ENCODE peak calls at places on chromosomes 4 and X, in four cellular contexts. One of them, this sample, is unnamed.

GRCh38 chr4:21885241-21885640 is 63.3 kb downstream of the KCNIP4 start:
- DNase-seq in fibroblast of lung: peak
- DNase-seq in astrocyte of the spinal cord: peak
- DNase-seq in MM.1S: no peak
- DNase-seq in this sample: no peak

GRCh38 chrX:40755291-40756249 is 20.2 kb upstream of the MED14 start:
- DNase-seq in fibroblast of lung: peak
- DNase-seq in astrocyte of the spinal cord: no peak
- DNase-seq in MM.1S: no peak
- DNase-seq in this sample: no peak

GRCh38 chrX:21881881-21882574 is 26.2 kb downstream of the YY2 start:
- DNase-seq in fibroblast of lung: no peak
- DNase-seq in astrocyte of the spinal cord: no peak
- DNase-seq in MM.1S: no peak
- DNase-seq in this sample: no peak

GRCh38 chr4:156946508-156947197 is 24.9 kb downstream of the PDGFC start:
- DNase-seq in fibroblast of lung: peak
- DNase-seq in astrocyte of the spinal cord: peak
- DNase-seq in MM.1S: no peak
- DNase-seq in this sample: peak

GRCh38 chr4:173516621-173517612 is 13.1 kb downstream of the HAND2 start:
- DNase-seq in fibroblast of lung: no peak
- DNase-seq in astrocyte of the spinal cord: no peak
- DNase-seq in MM.1S: no peak
- DNase-seq in this sample: no peak

GRCh38 chr4:105632599-105632998 is 75.9 kb downstream of the INTS12 start:
- DNase-seq in fibroblast of lung: no peak
- DNase-seq in astrocyte of the spinal cord: no peak
- DNase-seq in MM.1S: peak
- DNase-seq in this sample: no peak

GRCh38 chr4:183729069-183729406 is 69.9 kb downstream of the TRAPPC11 start:
- DNase-seq in fibroblast of lung: no peak
- DNase-seq in astrocyte of the spinal cord: no peak
- DNase-seq in MM.1S: no peak
- DNase-seq in this sample: no peak

GRCh38 chr4:130073145-130073790 is 977.3 kb downstream of the C4orf33 start:
- DNase-seq in fibroblast of lung: no peak
- DNase-seq in astrocyte of the spinal cord: no peak
- DNase-seq in MM.1S: no peak
- DNase-seq in this sample: no peak

GRCh38 chr4:20431422-20432014 is 179.8 kb downstream of the SLIT2 start:
- DNase-seq in fibroblast of lung: peak
- DNase-seq in astrocyte of the spinal cord: peak
- DNase-seq in MM.1S: no peak
- DNase-seq in this sample: no peak

GRCh38 chr4:15034071-15034764 is 31.9 kb downstream of the CPEB2 start:
- DNase-seq in fibroblast of lung: peak
- DNase-seq in astrocyte of the spinal cord: no peak
- DNase-seq in MM.1S: no peak
- DNase-seq in this sample: peak

GRCh38 chr4:72352746-72353145 is 216.3 kb downstream of the ADAMTS3 start:
- DNase-seq in fibroblast of lung: no peak
- DNase-seq in astrocyte of the spinal cord: no peak
- DNase-seq in MM.1S: no peak
- DNase-seq in this sample: no peak

GRCh38 chrX:41086627-41086932 is 1.3 kb downstream of the USP9X start:
- DNase-seq in fibroblast of lung: no peak
- DNase-seq in astrocyte of the spinal cord: no peak
- DNase-seq in MM.1S: peak
- DNase-seq in this sample: no peak

GRCh38 chr4:3436798-3437581 is 4.8 kb upstream of the HGFAC start:
- DNase-seq in fibroblast of lung: peak
- DNase-seq in astrocyte of the spinal cord: peak
- DNase-seq in MM.1S: no peak
- DNase-seq in this sample: peak

GRCh38 chrX:120452131-120452530 is 17.0 kb downstream of the LAMP2 start:
- DNase-seq in fibroblast of lung: peak
- DNase-seq in astrocyte of the spinal cord: peak
- DNase-seq in MM.1S: no peak
- DNase-seq in this sample: no peak

GRCh38 chrX:38800981-38801845 is at the start of gene MID1IP1:
- DNase-seq in fibroblast of lung: peak
- DNase-seq in astrocyte of the spinal cord: peak
- DNase-seq in MM.1S: peak
- DNase-seq in this sample: peak

GRCh38 chrX:154991039-154991438 is 31.5 kb downstream of the F8 start:
- DNase-seq in fibroblast of lung: no peak
- DNase-seq in astrocyte of the spinal cord: no peak
- DNase-seq in MM.1S: no peak
- DNase-seq in this sample: no peak

GRCh38 chr4:116070283-116070682 is 956.9 kb upstream of the NDST4 start:
- DNase-seq in fibroblast of lung: peak
- DNase-seq in astrocyte of the spinal cord: peak
- DNase-seq in MM.1S: no peak
- DNase-seq in this sample: no peak

GRCh38 chr4:3470244-3471097 is 7.4 kb downstream of the DOK7 start:
- DNase-seq in fibroblast of lung: peak
- DNase-seq in astrocyte of the spinal cord: peak
- DNase-seq in MM.1S: no peak
- DNase-seq in this sample: peak

GRCh38 chr4:186942745-186943606 is 219.3 kb upstream of the FAT1 start:
- DNase-seq in fibroblast of lung: peak
- DNase-seq in astrocyte of the spinal cord: peak
- DNase-seq in MM.1S: no peak
- DNase-seq in this sample: no peak

GRCh38 chr4:81454498-81454897 is 17.2 kb downstream of the RASGEF1B start:
- DNase-seq in fibroblast of lung: peak
- DNase-seq in astrocyte of the spinal cord: no peak
- DNase-seq in MM.1S: no peak
- DNase-seq in this sample: no peak

GRCh38 chr4:79253168-79253567 is 72.7 kb downstream of the NAA11 start:
- DNase-seq in fibroblast of lung: no peak
- DNase-seq in astrocyte of the spinal cord: no peak
- DNase-seq in MM.1S: no peak
- DNase-seq in this sample: no peak
- TF ChIP-seq CTCF in fibroblast of lung: no peak
- TF ChIP-seq CTCF in astrocyte of the spinal cord: no peak
- TF ChIP-seq CTCF in MM.1S: no peak
- TF ChIP-seq CTCF in this sample: no peak

GRCh38 chr4:7434141-7434765 is 477 bp downstream of the PSAPL1 start:
- DNase-seq in fibroblast of lung: no peak
- DNase-seq in astrocyte of the spinal cord: no peak
- DNase-seq in MM.1S: no peak
- DNase-seq in this sample: no peak

GRCh38 chr4:7433376-7434140 is 1.2 kb downstream of the PSAPL1 start:
- DNase-seq in fibroblast of lung: no peak
- DNase-seq in astrocyte of the spinal cord: no peak
- DNase-seq in MM.1S: no peak
- DNase-seq in this sample: no peak

GRCh38 chr4:7434766-7435150 is at the start of gene PSAPL1:
- DNase-seq in fibroblast of lung: peak
- DNase-seq in astrocyte of the spinal cord: no peak
- DNase-seq in MM.1S: no peak
- DNase-seq in this sample: peak

GRCh38 chr4:7436256-7436655 is 1.5 kb upstream of the PSAPL1 start:
- DNase-seq in fibroblast of lung: no peak
- DNase-seq in astrocyte of the spinal cord: no peak
- DNase-seq in MM.1S: no peak
- DNase-seq in this sample: no peak

GRCh38 chr4:7435411-7436095 is 823 bp upstream of the PSAPL1 start:
- DNase-seq in fibroblast of lung: peak
- DNase-seq in astrocyte of the spinal cord: no peak
- DNase-seq in MM.1S: no peak
- DNase-seq in this sample: no peak
- H3K4me3 ChIP-seq in fibroblast of lung: no peak
- H3K4me3 ChIP-seq in astrocyte of the spinal cord: no peak
- H3K4me3 ChIP-seq in MM.1S: no peak
- H3K4me3 ChIP-seq in this sample: no peak

DNA sequence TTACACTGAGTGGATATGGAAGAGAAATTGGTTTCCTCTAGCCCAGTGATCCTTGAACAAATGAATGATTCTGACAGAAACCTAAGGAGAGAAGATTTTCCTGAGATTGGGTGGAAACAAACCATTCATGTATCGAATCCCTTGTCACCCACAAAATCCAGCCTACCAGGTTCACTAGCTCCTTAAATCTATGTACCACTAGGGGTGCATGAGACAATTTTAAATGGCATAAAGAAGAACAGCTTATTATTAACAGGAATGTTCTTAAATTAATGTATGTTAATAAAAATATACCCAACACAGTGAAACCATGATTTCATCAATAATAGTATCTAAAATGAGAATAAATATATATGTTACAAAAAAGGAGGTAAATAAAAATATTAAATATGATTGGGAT is 118.4 kb upstream of the LNX1 start:
- DNase-seq in fibroblast of lung: no peak
- DNase-seq in astrocyte of the spinal cord: no peak
- DNase-seq in MM.1S: no peak
- DNase-seq in this sample: no peak
- TF ChIP-seq CTCF in fibroblast of lung: peak
- TF ChIP-seq CTCF in astrocyte of the spinal cord: peak
- TF ChIP-seq CTCF in MM.1S: peak
- TF ChIP-seq CTCF in this sample: no peak

DNA sequence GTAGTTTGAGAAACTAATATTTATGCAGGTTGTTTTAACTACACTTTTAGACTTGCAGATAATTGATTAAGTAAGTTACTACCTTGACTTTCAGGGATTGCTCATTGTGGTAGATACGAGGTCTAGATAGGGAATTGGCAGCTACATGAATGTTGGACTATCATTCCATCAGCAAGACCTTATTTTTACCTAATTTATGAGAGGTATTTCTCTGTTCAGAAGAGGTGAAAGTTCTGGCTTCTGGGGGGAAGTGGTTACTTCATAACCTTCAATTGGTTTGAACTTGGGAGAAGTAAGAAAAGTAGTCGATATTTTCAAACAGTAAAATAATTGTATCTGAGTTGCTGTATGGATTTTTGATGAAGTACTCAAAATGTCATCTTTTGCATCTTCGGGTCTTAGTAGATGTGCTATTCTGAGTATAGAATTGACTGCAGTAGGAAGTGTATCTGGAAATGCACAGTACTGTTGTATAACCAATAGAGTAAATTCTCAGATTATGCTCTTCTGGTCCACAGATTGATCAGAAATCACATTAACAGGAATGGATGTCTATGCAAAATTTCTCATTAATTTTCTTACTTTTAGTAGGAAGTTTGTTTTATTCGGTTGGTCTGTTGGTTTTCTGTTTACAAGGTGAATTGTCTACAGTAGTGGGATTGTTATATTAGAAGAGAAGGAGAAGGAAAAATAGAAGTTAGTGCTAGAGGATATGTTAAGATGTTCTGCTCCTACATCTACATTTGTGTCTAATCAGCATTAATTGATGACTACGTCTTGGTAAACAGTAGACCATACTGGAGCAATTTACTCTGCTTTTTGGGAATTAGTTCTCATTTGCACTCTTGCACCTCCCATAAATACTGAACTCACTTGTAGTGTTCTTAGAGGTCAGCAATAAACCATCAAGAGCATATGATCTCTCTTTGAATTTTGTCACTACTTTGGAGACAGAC is 3.0 kb downstream of the NFKB1 start:
- DNase-seq in fibroblast of lung: no peak
- DNase-seq in astrocyte of the spinal cord: no peak
- DNase-seq in MM.1S: no peak
- DNase-seq in this sample: no peak
- H3K4me3 ChIP-seq in fibroblast of lung: no peak
- H3K4me3 ChIP-seq in astrocyte of the spinal cord: no peak
- H3K4me3 ChIP-seq in MM.1S: peak
- H3K4me3 ChIP-seq in this sample: peak

GRCh38 chrX:12113321-12113720 is 25.0 kb upstream of the FRMPD4 start:
- DNase-seq in fibroblast of lung: peak
- DNase-seq in astrocyte of the spinal cord: no peak
- DNase-seq in MM.1S: no peak
- DNase-seq in this sample: no peak

GRCh38 chrX:12118134-12118533 is 20.1 kb upstream of the FRMPD4 start:
- DNase-seq in fibroblast of lung: peak
- DNase-seq in astrocyte of the spinal cord: no peak
- DNase-seq in MM.1S: no peak
- DNase-seq in this sample: no peak

GRCh38 chrX:12115377-12115776 is 22.9 kb upstream of the FRMPD4 start:
- DNase-seq in fibroblast of lung: no peak
- DNase-seq in astrocyte of the spinal cord: no peak
- DNase-seq in MM.1S: no peak
- DNase-seq in this sample: no peak
- TF ChIP-seq CTCF in fibroblast of lung: no peak
- TF ChIP-seq CTCF in astrocyte of the spinal cord: peak
- TF ChIP-seq CTCF in MM.1S: no peak
- TF ChIP-seq CTCF in this sample: no peak

GRCh38 chrX:49199315-49199595 is 738 bp downstream of the SYP start:
- DNase-seq in fibroblast of lung: no peak
- DNase-seq in astrocyte of the spinal cord: no peak
- DNase-seq in MM.1S: no peak
- DNase-seq in this sample: no peak

GRCh38 chrX:49198540-49199314 is 1.3 kb downstream of the SYP start:
- DNase-seq in fibroblast of lung: no peak
- DNase-seq in astrocyte of the spinal cord: no peak
- DNase-seq in MM.1S: no peak
- DNase-seq in this sample: no peak

GRCh38 chrX:49202022-49202421 is 2.0 kb upstream of the SYP start:
- DNase-seq in fibroblast of lung: no peak
- DNase-seq in astrocyte of the spinal cord: no peak
- DNase-seq in MM.1S: no peak
- DNase-seq in this sample: no peak

GRCh38 chrX:49197543-49198087 is 2.4 kb downstream of the SYP start:
- DNase-seq in fibroblast of lung: no peak
- DNase-seq in astrocyte of the spinal cord: no peak
- DNase-seq in MM.1S: no peak
- DNase-seq in this sample: no peak

DNA sequence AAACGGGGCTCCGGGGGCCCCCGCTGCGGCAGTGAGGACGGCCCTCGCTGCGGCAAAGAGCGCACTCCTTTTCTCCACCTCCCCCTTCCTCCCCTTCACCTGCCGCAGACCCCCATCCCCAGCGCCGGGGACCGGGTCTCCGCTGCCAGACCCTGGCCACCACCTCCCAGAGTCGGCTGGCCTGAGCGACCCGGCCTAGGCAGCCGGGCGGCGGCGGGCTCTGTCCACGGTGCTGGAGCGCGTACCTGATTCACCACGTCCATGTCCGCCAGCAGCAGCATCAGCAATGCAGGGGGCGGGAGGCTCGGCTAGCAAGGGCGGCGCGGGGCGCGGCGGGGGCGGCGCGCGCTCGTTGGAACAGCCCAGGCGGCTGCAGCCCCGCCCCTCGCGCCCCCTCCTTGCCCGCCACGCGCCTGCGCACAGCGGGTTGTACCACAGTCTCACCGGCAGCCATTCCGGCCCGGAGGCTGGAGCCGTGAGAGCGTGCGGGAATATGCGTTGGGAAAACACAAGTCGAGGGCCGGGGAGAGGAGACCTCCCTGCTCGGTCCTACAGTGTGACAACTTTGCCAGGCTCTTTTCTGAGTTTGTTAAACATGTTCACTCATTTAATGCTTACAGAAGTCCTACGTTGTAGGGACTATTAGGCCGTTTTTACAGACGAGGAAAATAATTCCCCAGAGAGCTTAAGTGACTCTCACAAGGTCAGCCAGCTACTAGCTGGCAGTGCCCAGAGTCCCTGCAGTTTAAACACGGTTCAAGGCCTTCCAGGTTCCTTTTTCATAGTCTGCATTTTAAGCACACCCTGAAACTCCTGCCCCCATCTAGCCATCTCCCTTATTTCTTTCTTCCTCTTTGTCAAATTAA is at the start of gene SYP:
- DNase-seq in fibroblast of lung: peak
- DNase-seq in astrocyte of the spinal cord: peak
- DNase-seq in MM.1S: peak
- DNase-seq in this sample: no peak
- H3K4me3 ChIP-seq in fibroblast of lung: peak
- H3K4me3 ChIP-seq in astrocyte of the spinal cord: peak
- H3K4me3 ChIP-seq in MM.1S: peak
- H3K4me3 ChIP-seq in this sample: no peak

This sample was measured in HFF-Myc.